ENCODE peak calls at places on chromosome 2, in ten cellular contexts. R, A, Q, M, B, P, K, F, J and N are unnamed samples.

GRCh38 chr2:63572001-63572400 is 16.3 kb downstream of the WDPCP start:
- DNase-seq in R (no peak), A (no peak), Q (no peak), M (no peak), B (no peak), P (no peak), K (no peak), F (no peak), J (no peak), N (no peak)

GRCh38 chr2:15939854-15940660 is at the start of gene MYCN:
- DNase-seq in R (no peak), A (peak; percentile 94), Q (peak; percentile 68), M (peak; percentile 88), B (peak; percentile 81), P (peak; percentile 37), K (peak; percentile 5), F (no peak), J (no peak), N (peak; percentile 80)

GRCh38 chr2:158828378-158829136 is 33.4 kb downstream of the DAPL1 start:
- DNase-seq in R (no peak), A (no peak), Q (no peak), M (no peak), B (no peak), P (no peak), K (no peak), F (no peak), J (no peak), N (no peak)

GRCh38 chr2:209208211-209208610 is 215.6 kb upstream of the MAP2 start:
- DNase-seq in R (no peak), A (no peak), Q (no peak), M (no peak), B (peak; percentile 63), P (no peak), K (no peak), F (peak; percentile 50), J (no peak), N (peak; percentile 38)

GRCh38 chr2:235358981-235359471 is 134.8 kb upstream of the AGAP1 start:
- DNase-seq in R (no peak), A (no peak), Q (no peak), M (no peak), B (peak; percentile 67), P (no peak), K (no peak), F (no peak), J (no peak), N (no peak)

GRCh38 chr2:236311286-236311685 is 47.1 kb upstream of the ASB18 start:
- DNase-seq in R (no peak), A (no peak), Q (no peak), M (no peak), B (no peak), P (no peak), K (no peak), F (no peak), J (no peak), N (no peak)

GRCh38 chr2:62217980-62218379 is 22.1 kb downstream of the B3GNT2 start:
- DNase-seq in R (peak; percentile 20), A (no peak), Q (no peak), M (no peak), B (no peak), P (no peak), K (peak; percentile 78), F (no peak), J (no peak), N (no peak)

GRCh38 chr2:203177361-203177760 is 61.5 kb upstream of the CYP20A1 start:
- DNase-seq in R (no peak), A (no peak), Q (no peak), M (no peak), B (no peak), P (no peak), K (no peak), F (peak; percentile 1), J (no peak), N (no peak)

GRCh38 chr2:22692751-22693150 is 692.2 kb upstream of the KLHL29 start:
- DNase-seq in R (no peak), A (no peak), Q (no peak), M (no peak), B (no peak), P (no peak), K (no peak), F (no peak), J (no peak), N (no peak)

GRCh38 chr2:192749606-192750200 is 555.0 kb upstream of the TMEFF2 start:
- DNase-seq in R (no peak), A (peak; percentile 51), Q (peak; percentile 3), M (peak; percentile 67), B (no peak), P (no peak), K (no peak), F (no peak), J (peak; percentile 29), N (no peak)

GRCh38 chr2:16617282-16618266 is 48.1 kb downstream of the CYRIA start:
- DNase-seq in R (no peak), A (peak; percentile 36), Q (no peak), M (no peak), B (peak; percentile 68), P (no peak), K (no peak), F (no peak), J (no peak), N (no peak)

GRCh38 chr2:11270891-11271290 is 73.5 kb downstream of the ROCK2 start:
- DNase-seq in R (peak; percentile 66), A (no peak), Q (no peak), M (no peak), B (no peak), P (no peak), K (peak; percentile 83), F (no peak), J (no peak), N (no peak)